ENCODE peak calls at places on chromosomes 1 and 21, in ten cellular contexts. O is suprapubic skin, S is left ventricle myocardium inferior, U is fibroblast of lung, I is OCI-LY7, V is neural progenitor cell, R is esophagus muscularis mucosa, F is tibial artery, L is mucosa of descending colon, A is breast epithelium. N is an unnamed sample. For H3K36me3, the result is how much of the 10 kb centered on the place peaks cover.

GRCh38 chr1:229594227-229595008 is 31.5 kb downstream of the TAF5L start:
- DNase-seq in O (no peak), S (no peak), U (no peak), I (no peak), V (no peak), R (no peak), F (no peak), L (no peak), A (no peak), N (no peak)

GRCh38 chr1:228455715-228456114 is 31.5 kb upstream of the RNF187 start:
- DNase-seq in O (no peak), S (no peak), U (no peak), I (peak), V (no peak), R (no peak), F (no peak), L (no peak), A (no peak), N (no peak)

GRCh38 chr21:39251326-39251725 is 62.1 kb downstream of the BRWD1 start:
- DNase-seq in O (no peak), S (no peak), U (no peak), I (no peak), V (no peak), R (no peak), F (no peak), L (no peak), A (no peak), N (no peak)

GRCh38 chr1:94323311-94324167 is 86.2 kb upstream of the ARHGAP29 start:
- DNase-seq in O (no peak), S (no peak), U (peak), I (no peak), V (no peak), R (no peak), F (no peak), L (no peak), A (no peak), N (no peak)

GRCh38 chr1:17281775-17282181 is 26.2 kb upstream of the PADI4 start:
- DNase-seq in O (peak), S (no peak), U (no peak), I (no peak), V (no peak), R (no peak), F (no peak), L (no peak), A (peak), N (no peak)

GRCh38 chr1:200231787-200232222 is 178.0 kb downstream of the ZNF281 start:
- DNase-seq in O (no peak), S (no peak), U (peak), I (no peak), V (no peak), R (no peak), F (no peak), L (no peak), A (no peak), N (peak)

GRCh38 chr1:19926296-19927129 is 3.1 kb upstream of the PLA2G2E start:
- DNase-seq in O (no peak), S (no peak), U (peak), I (no peak), V (no peak), R (no peak), F (no peak), L (no peak), A (no peak), N (no peak)

GRCh38 chr21:35354078-35354477 is 305.0 kb upstream of the RUNX1 start:
- DNase-seq in O (no peak), S (no peak), U (no peak), I (no peak), V (no peak), R (peak), F (no peak), L (no peak), A (no peak), N (no peak)

GRCh38 chr1:42333662-42334239 is 1.3 kb downstream of the FOXJ3 start:
- DNase-seq in O (no peak), S (no peak), U (no peak), I (peak), V (peak), R (no peak), F (no peak), L (no peak), A (no peak), N (no peak)

GRCh38 chr21:32356874-32357395 is 35.9 kb downstream of the URB1 start:
- DNase-seq in O (peak), S (no peak), U (no peak), I (no peak), V (no peak), R (no peak), F (no peak), L (no peak), A (no peak), N (no peak)

GRCh38 chr1:59125711-59126320 is 171.1 kb upstream of the FGGY start:
- DNase-seq in O (no peak), S (no peak), U (peak), I (no peak), V (no peak), R (no peak), F (no peak), L (no peak), A (no peak), N (no peak)

GRCh38 chr21:38807481-38807880 is 1.8 kb downstream of the ETS2 start:
- DNase-seq in O (no peak), S (no peak), U (no peak), I (no peak), V (peak), R (no peak), F (no peak), L (no peak), A (no peak), N (no peak)

GRCh38 chr21:36552458-36552800 is 72.5 kb upstream of the CLDN14 start:
- DNase-seq in O (no peak), S (no peak), U (no peak), I (no peak), V (no peak), R (no peak), F (no peak), L (no peak), A (no peak), N (no peak)

GRCh38 chr1:15197591-15198447 is 44.3 kb downstream of the TMEM51 start:
- DNase-seq in O (no peak), S (no peak), U (no peak), I (no peak), V (no peak), R (no peak), F (no peak), L (peak), A (no peak), N (no peak)
- TF ChIP-seq CTCF in O (no peak), S (no peak), U (no peak), I (no peak), V (no peak), R (no peak), F (no peak), L (no peak), A (no peak), N (no peak)

GRCh38 chr1:21346304-21347071 is 56.2 kb upstream of the ECE1 start:
- DNase-seq in O (no peak), S (no peak), U (no peak), I (no peak), V (no peak), R (no peak), F (no peak), L (no peak), A (no peak), N (no peak)
- H3K4me3 ChIP-seq in O (peak), S (peak), U (peak), I (peak), V (peak), R (peak), F (peak), L (no peak), A (no peak), N (peak)

DNA sequence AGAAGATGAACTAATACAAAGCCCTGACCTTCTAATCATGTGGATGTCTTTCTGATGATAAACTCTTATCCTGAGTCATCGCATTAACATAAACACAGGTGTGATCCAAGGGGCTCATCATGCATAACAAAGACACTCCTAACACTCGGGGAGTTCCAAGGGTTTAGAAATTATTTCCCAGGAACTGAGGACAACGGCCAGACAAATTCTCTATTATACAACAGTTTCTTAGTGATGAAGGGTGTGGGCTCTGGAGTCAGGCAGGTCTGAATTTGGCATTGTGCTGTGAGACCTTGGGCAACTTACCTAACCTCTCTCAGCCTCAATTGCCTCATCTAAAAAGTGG is 18.0 kb downstream of the DUSP10 start:
- DNase-seq in O (no peak), S (no peak), U (no peak), I (no peak), V (no peak), R (no peak), F (no peak), L (no peak), A (no peak), N (no peak)
- H3K36me3 ChIP-seq in O (under half), S (under half), U (under half), I (under half), V (under half), R (under half), F (under half), L (under half), A (under half), N (under half)

DNA sequence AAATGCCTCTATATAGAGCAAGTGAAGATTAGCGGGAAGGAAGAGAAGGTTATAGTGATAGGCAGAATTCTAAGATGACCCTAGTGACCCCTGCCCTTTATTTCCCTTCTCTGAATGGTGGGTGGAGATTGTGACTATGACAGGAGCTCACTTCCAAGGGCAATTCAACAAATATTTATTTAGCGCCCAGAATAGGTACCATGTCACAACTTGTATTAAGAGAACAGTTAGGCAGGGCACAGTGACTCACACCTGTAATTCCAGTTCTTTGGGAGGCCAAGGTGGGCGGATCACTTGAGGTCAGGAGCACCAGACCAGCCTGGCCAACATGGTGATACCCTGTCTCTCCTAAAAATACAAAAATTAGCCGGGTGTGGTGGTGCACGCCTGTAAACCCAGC is 236.0 kb upstream of the POGK start:
- DNase-seq in O (no peak), S (no peak), U (no peak), I (no peak), V (no peak), R (no peak), F (no peak), L (no peak), A (no peak), N (no peak)
- TF ChIP-seq CTCF in O (no peak), S (no peak), U (no peak), I (no peak), V (no peak), R (no peak), F (no peak), L (no peak), A (no peak), N (no peak)

GRCh38 chr1:32894019-32894600 is 7.1 kb downstream of the TMEM54 start:
- DNase-seq in O (no peak), S (no peak), U (no peak), I (no peak), V (peak), R (no peak), F (peak), L (no peak), A (no peak), N (no peak)
- H3K4me3 ChIP-seq in O (peak), S (peak), U (no peak), I (peak), V (peak), R (no peak), F (no peak), L (no peak), A (no peak), N (no peak)

GRCh38 chr1:45630429-45630828 is 6.6 kb upstream of the CCDC17 start:
- DNase-seq in O (no peak), S (no peak), U (no peak), I (no peak), V (no peak), R (no peak), F (no peak), L (no peak), A (no peak), N (no peak)
- H3K36me3 ChIP-seq in O (half or more), S (half or more), U (under half), I (half or more), V (under half), R (half or more), F (half or more), L (under half), A (under half), N (under half)

DNA sequence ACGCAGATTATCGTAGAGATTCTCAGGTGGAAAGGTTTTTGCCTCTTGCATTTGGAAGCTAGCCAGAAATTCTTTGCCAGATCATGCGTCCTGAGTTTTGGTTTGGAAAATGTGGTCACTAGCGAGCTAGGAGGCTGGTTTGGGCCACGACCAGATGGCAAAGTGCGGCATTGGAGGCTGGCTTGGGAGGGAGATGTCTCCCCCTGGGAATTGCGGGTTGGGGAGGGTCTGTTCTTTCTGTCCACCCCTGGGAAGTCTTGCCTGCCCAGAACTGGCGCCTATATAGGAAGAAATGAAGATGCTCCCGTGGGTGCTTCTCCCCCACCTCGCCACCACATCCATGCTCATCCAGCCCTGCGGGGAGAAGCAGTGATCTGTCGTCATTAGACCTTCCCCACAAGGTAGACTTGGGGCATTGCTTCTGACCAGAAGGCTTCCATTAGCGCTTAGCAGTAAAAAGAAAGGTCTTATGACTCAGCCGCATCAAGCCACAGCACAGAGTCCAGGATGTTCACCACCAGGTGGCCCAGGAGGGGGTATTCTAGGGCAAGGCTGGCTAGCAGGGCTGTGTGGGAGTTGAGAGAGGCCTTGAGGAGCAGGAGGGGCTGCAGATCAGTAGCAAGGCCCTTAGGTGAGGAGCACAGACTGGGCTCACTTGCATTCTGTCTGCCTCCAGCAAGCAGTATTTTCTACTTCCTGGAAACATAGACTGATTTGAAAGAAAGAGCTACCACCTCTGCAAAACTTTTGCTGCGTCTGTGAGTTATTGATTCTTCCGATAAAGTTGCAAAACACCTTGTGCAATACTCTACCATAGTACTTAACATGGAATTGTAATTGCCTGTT is 1.5 kb upstream of the PTP4A2 start:
- DNase-seq in O (no peak), S (no peak), U (peak), I (peak), V (peak), R (no peak), F (no peak), L (peak), A (peak), N (peak)
- TF ChIP-seq CTCF in O (peak), S (peak), U (peak), I (peak), V (no peak), R (no peak), F (no peak), L (peak), A (peak), N (peak)

DNA sequence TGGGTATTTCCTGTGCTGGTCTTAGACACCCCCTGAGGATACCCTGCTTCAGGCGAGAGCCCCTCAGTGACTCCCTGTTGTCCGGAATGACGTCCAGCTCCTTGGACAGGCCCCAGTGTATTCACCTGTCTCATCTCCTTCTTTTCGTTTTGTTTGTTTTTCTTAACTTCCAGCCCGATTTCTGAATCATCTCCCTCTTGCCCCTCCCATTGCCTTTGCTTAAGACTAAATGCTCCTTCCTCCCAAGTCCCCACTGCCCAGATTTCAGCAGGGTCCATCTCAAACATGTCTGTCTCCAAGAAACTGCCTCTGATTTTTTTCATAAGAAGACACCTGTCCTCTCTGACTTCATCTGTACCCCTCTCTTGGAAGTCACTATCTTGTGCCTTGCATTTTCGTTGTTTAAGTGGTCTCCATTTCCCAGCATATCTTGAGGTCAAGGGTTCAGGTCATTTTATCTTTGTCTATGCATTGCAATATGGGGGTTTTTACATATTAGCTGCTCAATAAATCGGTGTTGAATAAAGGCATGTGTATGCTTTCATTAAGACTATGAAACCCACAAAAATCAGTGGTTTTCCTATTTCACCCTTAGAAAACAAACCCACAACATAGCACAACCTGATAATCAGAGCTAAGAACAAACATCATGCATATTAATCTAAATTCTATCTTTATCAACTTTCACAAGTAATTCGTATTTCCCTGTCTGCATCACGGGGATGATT is 58.4 kb upstream of the LGALS8 start:
- DNase-seq in O (no peak), S (no peak), U (no peak), I (no peak), V (no peak), R (no peak), F (no peak), L (no peak), A (no peak), N (no peak)
- H3K4me3 ChIP-seq in O (no peak), S (no peak), U (no peak), I (no peak), V (no peak), R (no peak), F (no peak), L (no peak), A (no peak), N (no peak)

DNA sequence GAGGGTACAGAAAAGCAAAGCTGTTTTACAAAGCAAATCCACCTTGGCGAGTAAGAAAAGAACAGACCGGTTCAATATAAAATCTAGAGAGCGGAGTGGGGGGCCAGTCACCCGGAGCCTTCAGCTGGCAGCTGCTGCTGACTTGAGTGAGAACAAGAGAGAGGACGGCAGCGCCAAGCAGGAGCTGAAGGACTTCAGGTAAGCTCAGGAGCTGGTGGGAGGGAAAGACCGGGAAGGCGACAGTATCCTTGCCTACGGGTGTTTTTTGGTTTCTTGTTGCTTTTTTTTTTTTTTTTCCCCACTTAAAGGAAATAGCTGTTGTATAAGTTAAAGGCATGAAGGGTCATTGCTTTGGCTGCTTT is 82.6 kb downstream of the PRDM2 start:
- DNase-seq in O (no peak), S (no peak), U (no peak), I (no peak), V (no peak), R (no peak), F (no peak), L (no peak), A (no peak), N (no peak)
- H3K36me3 ChIP-seq in O (half or more), S (half or more), U (under half), I (half or more), V (under half), R (under half), F (under half), L (under half), A (under half), N (under half)

N was measured in BJ.